ENCODE peak calls at places on chromosome 11, in eight cellular contexts. E is GM20000; M is body of pancreas; G is amniotic stem cell; J is naive thymus-derived CD8-positive, alpha-beta T cell; S is Right ventricle myocardium superior; U is H7; Z is A549. C is an unnamed sample.

GRCh38 chr11:121206810-121207209 is 85.8 kb upstream of the SC5D start:
- DNase-seq in M (no peak), S (no peak), Z (no peak), U (no peak), G (no peak), J (no peak), E (no peak), C (peak; percentile 58)

GRCh38 chr11:132913295-132913694 is 619.0 kb downstream of the OPCML start:
- DNase-seq in G (no peak), Z (no peak), M (no peak), U (no peak), S (no peak), E (no peak), J (no peak), C (no peak)

GRCh38 chr11:78220218-78221157 is 31.8 kb downstream of the USP35 start:
- DNase-seq in Z (no peak), G (no peak), M (no peak), E (no peak), U (no peak), S (no peak), J (no peak), C (no peak)

GRCh38 chr11:64767344-64768299 is 7.8 kb upstream of the PYGM start:
- DNase-seq in E (peak; percentile 64), U (peak; percentile 82), S (peak; percentile 75), G (no peak), Z (peak; percentile 82), J (peak; percentile 85), M (peak; percentile 73), C (no peak)

GRCh38 chr11:959027-959426 is 33.4 kb downstream of the AP2A2 start:
- DNase-seq in G (no peak), M (no peak), E (no peak), Z (no peak), J (no peak), U (peak; percentile 71), S (no peak), C (no peak)

GRCh38 chr11:34656062-34656720 is 35.3 kb downstream of the EHF start:
- DNase-seq in Z (no peak), U (no peak), E (no peak), J (no peak), M (no peak), S (no peak), G (no peak), C (no peak)

GRCh38 chr11:62370743-62371440 is 33.6 kb downstream of the ASRGL1 start:
- DNase-seq in M (peak; percentile 27), Z (no peak), G (no peak), S (peak; percentile 66), J (peak; percentile 30), U (peak; percentile 46), E (no peak), C (no peak)

GRCh38 chr11:350723-351255 is 18.5 kb upstream of the B4GALNT4 start:
- DNase-seq in U (peak; percentile 32), E (no peak), S (peak; percentile 40), J (no peak), M (no peak), G (no peak), Z (no peak), C (no peak)

GRCh38 chr11:36619502-36619901 is 21.5 kb upstream of the RAG2 start:
- DNase-seq in G (no peak), E (no peak), U (no peak), J (no peak), M (no peak), S (no peak), Z (no peak), C (no peak)

GRCh38 chr11:36702330-36703054 is 104.5 kb upstream of the RAG2 start:
- DNase-seq in M (peak; percentile 20), J (no peak), S (no peak), U (peak; percentile 64), G (peak; percentile 2), E (peak; percentile 59), Z (peak; percentile 73), C (peak; percentile 64)

GRCh38 chr11:48064306-48064705 is 83.9 kb downstream of the PTPRJ start:
- DNase-seq in E (no peak), J (no peak), S (no peak), G (peak; percentile 11), U (no peak), M (no peak), Z (no peak), C (no peak)

GRCh38 chr11:8282621-8283509 is 19.2 kb upstream of the LMO1 start:
- DNase-seq in J (no peak), E (no peak), U (peak; percentile 81), M (peak; percentile 16), G (no peak), Z (no peak), S (no peak), C (no peak)

GRCh38 chr11:57463596-57464342 is 3.4 kb downstream of the RTN4RL2 start:
- DNase-seq in Z (no peak), U (peak; percentile 83), G (no peak), J (no peak), M (no peak), S (no peak), E (no peak), C (no peak)

GRCh38 chr11:34948721-34949120 is 32.3 kb downstream of the PDHX start:
- DNase-seq in M (no peak), Z (no peak), E (no peak), S (no peak), J (no peak), G (no peak), U (no peak), C (no peak)

GRCh38 chr11:118838905-118839553 is 44.7 kb upstream of the CXCR5 start:
- DNase-seq in J (no peak), E (peak; percentile 45), S (no peak), M (no peak), U (no peak), Z (no peak), G (no peak), C (no peak)

GRCh38 chr11:120343429-120343828 is 7.2 kb downstream of the ARHGEF12 start:
- DNase-seq in E (peak; percentile 75), U (no peak), M (no peak), G (no peak), S (no peak), Z (no peak), J (no peak), C (no peak)

GRCh38 chr11:64055077-64055476 is 19.3 kb downstream of the FLRT1 start:
- DNase-seq in S (peak; percentile 74), J (no peak), E (no peak), U (no peak), G (no peak), Z (no peak), M (no peak), C (no peak)

GRCh38 chr11:33670250-33671011 is 30.2 kb downstream of the C11orf91 start:
- DNase-seq in E (no peak), Z (no peak), S (no peak), U (no peak), J (no peak), G (peak; percentile 38), M (no peak), C (no peak)

GRCh38 chr11:66883021-66883968 is 26.4 kb downstream of the LRFN4 start:
- DNase-seq in M (peak; percentile 73), G (peak; percentile 30), E (peak; percentile 68), S (peak; percentile 60), Z (peak; percentile 93), U (peak; percentile 86), J (peak; percentile 51), C (peak; percentile 58)

GRCh38 chr11:19194620-19195308 is 7.0 kb downstream of the CSRP3 start:
- DNase-seq in U (no peak), J (no peak), G (no peak), M (no peak), Z (no peak), E (no peak), S (no peak), C (no peak)

GRCh38 chr11:11965192-11965591 is 43.2 kb downstream of the DKK3 start:
- DNase-seq in Z (no peak), S (no peak), M (no peak), J (no peak), U (peak; percentile 14), E (no peak), G (no peak), C (no peak)

GRCh38 chr11:125315088-125315740 is 150.7 kb downstream of the PKNOX2 start:
- DNase-seq in J (no peak), E (no peak), U (peak; percentile 51), S (peak; percentile 74), M (peak; percentile 40), G (no peak), Z (no peak), C (no peak)

GRCh38 chr11:134144744-134145143 is 75.9 kb downstream of the JAM3 start:
- DNase-seq in M (no peak), J (no peak), E (no peak), Z (no peak), U (no peak), S (no peak), G (no peak), C (no peak)

GRCh38 chr11:72739240-72740059 is 12.8 kb downstream of the ARAP1 start:
- DNase-seq in G (no peak), E (no peak), M (no peak), J (no peak), Z (no peak), U (no peak), S (no peak), C (no peak)

GRCh38 chr11:27532652-27533325 is 26.2 kb upstream of the LIN7C start:
- DNase-seq in U (no peak), S (no peak), Z (no peak), J (no peak), M (no peak), E (no peak), G (no peak), C (no peak)

GRCh38 chr11:115098037-115098436 is 406.2 kb downstream of the CADM1 start:
- DNase-seq in M (no peak), S (no peak), J (no peak), Z (no peak), E (no peak), U (no peak), G (no peak), C (no peak)

GRCh38 chr11:124623861-124624525 is 1.3 kb downstream of the TBRG1 start:
- DNase-seq in E (no peak), Z (no peak), S (no peak), G (no peak), U (no peak), J (no peak), M (no peak), C (no peak)

GRCh38 chr11:134499990-134500389 is 87.9 kb upstream of the B3GAT1 start:
- DNase-seq in M (no peak), U (no peak), G (no peak), Z (no peak), S (no peak), J (no peak), E (no peak), C (no peak)

GRCh38 chr11:118988280-118988679 is 9.7 kb upstream of the CENATAC start:
- DNase-seq in G (no peak), S (no peak), E (no peak), J (no peak), Z (no peak), U (no peak), M (no peak), C (peak; percentile 15)

GRCh38 chr11:1625541-1625940 is 3.6 kb upstream of the KRTAP5-4 start:
- DNase-seq in M (no peak), U (no peak), G (no peak), E (no peak), Z (no peak), J (no peak), S (no peak), C (no peak)

GRCh38 chr11:133082851-133083488 is 449.3 kb downstream of the OPCML start:
- DNase-seq in J (peak; percentile 23), U (peak; percentile 96), E (peak; percentile 94), S (peak; percentile 78), G (no peak), M (peak; percentile 71), Z (peak; percentile 27), C (no peak)

GRCh38 chr11:35550374-35551036 is 25.1 kb upstream of the PAMR1 start:
- DNase-seq in U (no peak), E (no peak), S (no peak), Z (no peak), G (no peak), M (no peak), J (no peak), C (no peak)

GRCh38 chr11:61671527-61671926 is 8.7 kb upstream of the DAGLA start:
- DNase-seq in J (no peak), E (no peak), S (no peak), G (no peak), U (peak; percentile 61), M (peak; percentile 75), Z (peak; percentile 51), C (peak; percentile 31)

GRCh38 chr11:122523841-122524531 is 131.5 kb upstream of the UBASH3B start:
- DNase-seq in E (no peak), S (no peak), G (no peak), M (no peak), U (no peak), J (no peak), Z (no peak), C (no peak)

C was measured in LoVo.